ENCODE peak calls at places on chromosomes 5 and 9, in seven cellular contexts. L is CD8-positive, alpha-beta T cell; E is fibroblast of mammary gland; Q is uterus; S is A549; I is stimulated activated CD4-positive, alpha-beta T cell treated with anti-CD3 and anti-CD28 coated beads, Interleukin-2, amount 100 ng/mL, for 48 hours; M is HuH-7.5. U is an unnamed sample.

GRCh38 chr9:18245911-18246310 is 228.0 kb upstream of the ADAMTSL1 start:
- DNase-seq in L (no peak), E (no peak), Q (no peak), S (no peak), I (no peak), M (no peak), U (no peak)

GRCh38 chr9:109520475-109521132 is 22.5 kb upstream of the PTPN3 start:
- DNase-seq in L (peak; percentile 10), E (peak; percentile 74), Q (peak; percentile 40), S (peak; percentile 81), I (peak; percentile 38), M (peak; percentile 60), U (no peak)

GRCh38 chr9:34328500-34328982 is 527 bp downstream of the KIF24 start:
- DNase-seq in L (no peak), E (peak; percentile 38), Q (no peak), S (no peak), I (no peak), M (peak; percentile 17), U (no peak)

GRCh38 chr9:121987312-121987711 is 105.8 kb downstream of the TTLL11 start:
- DNase-seq in L (no peak), E (no peak), Q (no peak), S (no peak), I (no peak), M (no peak), U (no peak)

GRCh38 chr9:97744710-97745708 is 47.9 kb upstream of the XPA start:
- DNase-seq in L (no peak), E (no peak), Q (no peak), S (no peak), I (no peak), M (no peak), U (no peak)

GRCh38 chr5:1819458-1819857 is 18.3 kb downstream of the NDUFS6 start:
- DNase-seq in L (no peak), E (no peak), Q (no peak), S (no peak), I (no peak), M (no peak), U (no peak)

GRCh38 chr5:168438349-168438748 is 47.9 kb upstream of the RARS1 start:
- DNase-seq in L (no peak), E (peak; percentile 14), Q (no peak), S (no peak), I (no peak), M (no peak), U (no peak)

GRCh38 chr5:142740474-142740873 is 29.7 kb upstream of the ARHGAP26 start:
- DNase-seq in L (no peak), E (no peak), Q (no peak), S (peak; percentile 41), I (no peak), M (no peak), U (no peak)

GRCh38 chr5:119288364-119289047 is 67.3 kb upstream of the TNFAIP8 start:
- DNase-seq in L (no peak), E (no peak), Q (no peak), S (no peak), I (no peak), M (no peak), U (no peak)

GRCh38 chr5:74199005-74199404 is 441.5 kb downstream of the ENC1 start:
- DNase-seq in L (no peak), E (peak; percentile 44), Q (no peak), S (no peak), I (no peak), M (no peak), U (no peak)

GRCh38 chr5:20972419-20972925 is 984.5 kb upstream of the CDH18 start:
- DNase-seq in L (no peak), E (peak; percentile 5), Q (no peak), S (peak; percentile 69), I (no peak), M (peak; percentile 1), U (no peak)

GRCh38 chr9:138020795-138021182 is 143.2 kb downstream of the CACNA1B start:
- DNase-seq in L (no peak), E (no peak), Q (no peak), S (no peak), I (no peak), M (no peak), U (no peak)

GRCh38 chr5:168291961-168292782 is 727 bp downstream of the WWC1 start:
- DNase-seq in L (no peak), E (no peak), Q (no peak), S (no peak), I (no peak), M (peak; percentile 40), U (no peak)

GRCh38 chr5:150175536-150175935 is 9.0 kb downstream of the CDX1 start:
- DNase-seq in L (no peak), E (peak; percentile 46), Q (no peak), S (peak; percentile 53), I (no peak), M (peak; percentile 73), U (no peak)

GRCh38 chr5:21424907-21425306 is 1428.2 kb downstream of the CDH12 start:
- DNase-seq in L (no peak), E (no peak), Q (no peak), S (no peak), I (no peak), M (no peak), U (no peak)

GRCh38 chr5:61450880-61451279 is 118.8 kb downstream of the ZSWIM6 start:
- DNase-seq in L (no peak), E (peak; percentile 78), Q (no peak), S (peak; percentile 57), I (no peak), M (no peak), U (no peak)

GRCh38 chr9:23674016-23674585 is 151.9 kb downstream of the ELAVL2 start:
- DNase-seq in L (no peak), E (no peak), Q (no peak), S (no peak), I (no peak), M (no peak), U (no peak)

GRCh38 chr9:111023090-111023489 is 15.2 kb downstream of the LPAR1 start:
- DNase-seq in L (no peak), E (no peak), Q (no peak), S (no peak), I (no peak), M (no peak), U (no peak)

GRCh38 chr9:69805962-69806633 is 14.5 kb upstream of the CFAP95 start:
- DNase-seq in L (no peak), E (no peak), Q (no peak), S (no peak), I (no peak), M (no peak), U (no peak)

GRCh38 chr5:96881511-96882115 is 5.3 kb downstream of the ERAP2 start:
- DNase-seq in L (no peak), E (peak; percentile 69), Q (no peak), S (no peak), I (no peak), M (no peak), U (no peak)

GRCh38 chr9:88979021-88979420 is 12.2 kb upstream of the S1PR3 start:
- DNase-seq in L (no peak), E (no peak), Q (no peak), S (no peak), I (no peak), M (no peak), U (no peak)

GRCh38 chr9:3088166-3088702 is 244.3 kb upstream of the PUM3 start:
- DNase-seq in L (no peak), E (no peak), Q (no peak), S (no peak), I (no peak), M (no peak), U (no peak)

GRCh38 chr5:10662661-10663245 is 98.3 kb downstream of the DAP start:
- DNase-seq in L (no peak), E (no peak), Q (no peak), S (no peak), I (no peak), M (no peak), U (no peak)

GRCh38 chr9:84668204-84669007 is 1.1 kb upstream of the NTRK2 start:
- DNase-seq in L (no peak), E (peak; percentile 36), Q (no peak), S (peak; percentile 72), I (peak; percentile 38), M (no peak), U (peak; percentile 56)

GRCh38 chr5:132386644-132387286 is 17.3 kb downstream of the SLC22A5 start:
- DNase-seq in L (peak; percentile 74), E (peak; percentile 73), Q (peak; percentile 78), S (peak; percentile 80), I (peak; percentile 68), M (peak; percentile 30), U (peak; percentile 51)

GRCh38 chr5:65828022-65828421 is 98.4 kb upstream of the ERBIN start:
- DNase-seq in L (no peak), E (no peak), Q (no peak), S (no peak), I (no peak), M (no peak), U (no peak)

GRCh38 chr5:127806776-127807175 is 103.6 kb downstream of the CCDC192 start:
- DNase-seq in L (no peak), E (no peak), Q (no peak), S (no peak), I (no peak), M (no peak), U (no peak)

GRCh38 chr5:41312478-41313060 is 99.2 kb upstream of the C6 start:
- DNase-seq in L (no peak), E (no peak), Q (no peak), S (no peak), I (no peak), M (no peak), U (no peak)